ENCODE peak calls at places on chromosome 19, in four cellular contexts. W, T, J and M are unnamed samples.

GRCh38 chr19:33443638-33444195 is 70.2 kb downstream of the CEBPG start:
- DNase-seq in J (no peak), T (no peak), W (no peak), M (no peak)

GRCh38 chr19:6476155-6476895 is 5.3 kb downstream of the DENND1C start:
- DNase-seq in W (peak; percentile 88), T (peak; percentile 79), J (no peak), M (peak; percentile 98)

GRCh38 chr19:11659612-11660011 is 62.3 kb downstream of the ZNF627 start:
- DNase-seq in T (peak; percentile 47), W (peak; percentile 15), J (no peak), M (no peak)

GRCh38 chr19:35502751-35503150 is 10.7 kb downstream of the DMKN start:
- DNase-seq in W (no peak), T (no peak), J (no peak), M (no peak)

GRCh38 chr19:43207991-43208390 is 2.6 kb upstream of the PSG4 start:
- DNase-seq in J (no peak), W (no peak), T (no peak), M (no peak)

GRCh38 chr19:11423804-11424318 is 4.7 kb upstream of the RGL3 start:
- DNase-seq in J (no peak), W (no peak), T (no peak), M (no peak)

GRCh38 chr19:40689339-40690049 is 957 bp downstream of the NUMBL start:
- DNase-seq in J (no peak), T (peak; percentile 51), W (no peak), M (no peak)

GRCh38 chr19:44905437-44906160 is at the start of gene APOE:
- DNase-seq in J (no peak), W (peak; percentile 81), T (peak; percentile 54), M (no peak)

GRCh38 chr19:2271516-2272103 is 10.4 kb downstream of the PEAK3 start:
- DNase-seq in W (no peak), J (no peak), T (no peak), M (no peak)

GRCh38 chr19:50830266-50831025 is 2.9 kb downstream of the KLK15 start:
- DNase-seq in W (no peak), T (no peak), J (no peak), M (no peak)

GRCh38 chr19:7993560-7993959 is 11.9 kb downstream of the ELAVL1 start:
- DNase-seq in T (no peak), W (no peak), J (no peak), M (no peak)

GRCh38 chr19:8490395-8490760 is 12.1 kb downstream of the PRAM1 start:
- DNase-seq in W (no peak), J (no peak), T (no peak), M (no peak)

GRCh38 chr19:3098141-3098514 is 4.0 kb downstream of the GNA11 start:
- DNase-seq in W (no peak), J (no peak), T (no peak), M (no peak)

GRCh38 chr19:33785795-33786194 is 10.9 kb upstream of the KCTD15 start:
- DNase-seq in T (no peak), W (no peak), J (no peak), M (no peak)

GRCh38 chr19:38090561-38090960 is 133.5 kb downstream of the DPF1 start:
- DNase-seq in J (no peak), T (no peak), W (no peak), M (no peak)

GRCh38 chr19:23983406-23983805 is 68.7 kb downstream of the ZNF726 start:
- DNase-seq in J (no peak), W (no peak), T (no peak), M (no peak)

GRCh38 chr19:42150353-42150752 is 18.1 kb upstream of the POU2F2 start:
- DNase-seq in T (no peak), J (no peak), W (no peak), M (no peak)

GRCh38 chr19:41263042-41263849 is 926 bp upstream of the HNRNPUL1 start:
- DNase-seq in J (peak; percentile 42), W (peak; percentile 35), T (peak; percentile 48), M (peak; percentile 42)

GRCh38 chr19:27746691-27747380 is 1466.1 kb downstream of the UQCRFS1 start:
- DNase-seq in W (no peak), J (no peak), T (peak; percentile 11), M (peak; percentile 7)

GRCh38 chr19:42942187-42942789 is 5.3 kb upstream of the PSG7 start:
- DNase-seq in W (peak; percentile 6), J (no peak), T (peak; percentile 7), M (no peak)

GRCh38 chr19:35773020-35773809 is 2.1 kb upstream of the ARHGAP33 start:
- DNase-seq in T (no peak), J (no peak), W (no peak), M (no peak)

GRCh38 chr19:38678217-38678890 is 30.9 kb downstream of the ACTN4 start:
- DNase-seq in T (no peak), J (no peak), W (no peak), M (no peak)

GRCh38 chr19:42317535-42317934 is 4.4 kb downstream of the TMEM145 start:
- DNase-seq in J (no peak), T (no peak), W (no peak), M (no peak)

GRCh38 chr19:33796164-33797100 is at the start of gene KCTD15:
- DNase-seq in T (peak; percentile 75), J (no peak), W (no peak), M (peak; percentile 35)

GRCh38 chr19:53655042-53655665 is 23.4 kb downstream of the DPRX start:
- DNase-seq in T (no peak), W (no peak), J (no peak), M (no peak)

GRCh38 chr19:20367811-20368294 is 197.7 kb downstream of the ZNF737 start:
- DNase-seq in T (no peak), J (no peak), W (no peak), M (no peak)

GRCh38 chr19:39409207-39409885 is 2.7 kb downstream of the ZFP36 start:
- DNase-seq in J (no peak), T (peak; percentile 63), W (peak; percentile 61), M (no peak)

GRCh38 chr19:3178973-3179738 is 587 bp downstream of the S1PR4 start:
- DNase-seq in T (no peak), W (no peak), J (no peak), M (no peak)

DNA sequence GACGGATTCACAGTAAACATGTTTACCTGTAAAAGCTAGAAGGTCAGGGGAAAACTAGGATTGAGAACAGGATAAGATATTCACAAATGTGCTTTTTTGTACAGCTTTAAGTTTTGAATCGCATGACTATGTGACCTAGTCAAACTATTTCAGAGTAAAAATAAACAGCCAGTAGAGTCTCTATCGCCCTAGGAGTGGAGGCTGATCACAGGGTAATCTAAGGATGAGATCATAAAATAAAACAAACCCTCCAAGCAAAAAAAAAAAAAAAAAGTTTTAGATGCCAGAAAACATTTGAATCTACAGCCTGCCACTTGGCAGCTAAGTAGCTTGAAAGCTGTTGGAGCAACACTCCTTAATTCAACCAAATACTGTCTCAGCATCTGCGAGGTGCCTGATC is 26.8 kb downstream of the ZNF350 start:
- DNase-seq in W (no peak), J (no peak), T (no peak), M (no peak)
- TF ChIP-seq FOXK2 in W (no peak), J (no peak), T (no peak), M (no peak)

GRCh38 chr19:18097993-18098890 is 664 bp downstream of the MAST3 start:
- DNase-seq in W (no peak), T (no peak), J (no peak), M (no peak)

GRCh38 chr19:18099623-18099995 is 2.0 kb downstream of the MAST3 start:
- DNase-seq in J (no peak), T (no peak), W (no peak), M (no peak)

GRCh38 chr19:18097217-18097992 is at the start of gene MAST3:
- DNase-seq in W (peak; percentile 70), J (peak; percentile 64), T (peak; percentile 99), M (peak; percentile 99)

GRCh38 chr19:18100710-18101109 is 3.1 kb downstream of the MAST3 start:
- DNase-seq in T (peak; percentile 53), W (peak; percentile 76), J (no peak), M (no peak)

GRCh38 chr19:18098891-18099622 is 1.5 kb downstream of the MAST3 start:
- DNase-seq in T (peak; percentile 71), W (no peak), J (peak; percentile 84), M (no peak)
- TF ChIP-seq FOXM1 in T (no peak), W (no peak), J (no peak), M (no peak)

GRCh38 chr19:47414469-47414868 is 4.9 kb downstream of the MEIS3 start:
- DNase-seq in J (no peak), W (peak; percentile 57), T (peak; percentile 35), M (peak; percentile 49)
- TF ChIP-seq FOXK2 in J (no peak), W (no peak), T (no peak), M (no peak)

GRCh38 chr19:29089315-29089855 is 123.6 kb downstream of the UQCRFS1 start:
- DNase-seq in T (no peak), W (no peak), J (no peak), M (no peak)
- TF ChIP-seq FOXM1 in T (no peak), W (no peak), J (no peak), M (no peak)

DNA sequence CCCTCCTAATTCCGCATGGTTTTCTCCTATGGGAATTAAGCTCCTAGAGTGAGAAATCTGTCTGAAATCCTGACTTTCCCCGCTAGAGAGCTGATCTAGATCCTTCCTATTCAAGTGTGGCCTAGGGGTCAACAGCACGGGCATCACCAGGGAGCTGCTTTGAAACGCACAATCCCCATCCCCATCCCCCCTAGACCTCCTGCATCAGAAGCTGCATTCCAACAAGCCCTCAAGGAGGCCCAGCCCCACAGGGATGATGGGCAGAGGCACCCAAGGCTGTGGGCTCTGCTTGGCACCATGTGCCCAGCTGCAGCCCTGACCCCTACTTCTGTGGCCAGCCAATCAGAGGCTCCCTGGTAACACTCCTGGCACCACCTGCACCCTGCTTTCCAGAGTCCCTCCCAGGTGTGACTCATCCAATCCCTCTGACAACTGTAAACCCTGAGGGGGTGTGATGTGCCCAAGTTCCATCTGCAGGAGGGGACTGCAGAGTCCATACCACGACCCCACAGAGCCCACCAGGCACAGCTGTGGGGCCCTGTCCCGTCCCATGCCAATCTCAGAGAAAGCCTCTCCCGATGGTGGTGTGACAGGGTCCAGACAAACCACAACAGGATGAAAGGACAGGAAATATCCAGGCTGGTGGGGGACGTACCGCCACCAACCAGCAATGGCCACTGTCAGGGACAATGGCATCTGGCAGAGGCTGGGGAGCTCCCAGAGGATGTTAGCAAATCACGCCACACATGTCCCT is 19.8 kb upstream of the SLC35E1 start:
- DNase-seq in J (no peak), T (no peak), W (no peak), M (no peak)
- TF ChIP-seq FOXK2 in J (no peak), T (no peak), W (no peak), M (no peak)

GRCh38 chr19:4229179-4229931 is at the start of gene EBI3:
- DNase-seq in T (peak; percentile 77), J (peak; percentile 88), W (no peak), M (no peak)
- TF ChIP-seq FOXM1 in T (no peak), J (peak; percentile 55), W (no peak), M (no peak)

GRCh38 chr19:13164370-13165090 is 14.3 kb downstream of the IER2 start:
- DNase-seq in J (no peak), W (peak; percentile 89), T (no peak), M (peak; percentile 7)
- TF ChIP-seq FOXK2 in J (no peak), W (no peak), T (no peak), M (no peak)

DNA sequence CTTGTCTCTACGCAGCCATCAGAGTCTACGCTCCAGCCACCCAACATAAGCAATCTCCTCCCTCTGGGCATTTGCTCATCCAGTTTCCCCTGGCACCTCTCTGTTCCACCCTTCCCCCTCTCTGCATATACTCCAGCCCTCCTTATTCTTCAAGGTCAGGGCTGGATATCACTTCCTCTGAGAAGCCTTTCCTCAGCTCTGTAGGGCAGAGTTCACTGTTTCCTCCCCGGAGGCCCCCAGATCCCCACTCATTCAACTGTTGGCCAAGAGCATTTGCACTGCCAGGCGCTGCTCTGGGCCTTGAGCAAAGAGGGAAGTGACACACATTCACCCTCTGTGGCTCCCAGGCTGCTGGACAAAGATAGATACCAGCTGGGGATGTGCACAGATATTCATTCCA is 3.3 kb downstream of the FCGRT start:
- DNase-seq in W (no peak), J (no peak), T (peak; percentile 6), M (no peak)
- TF ChIP-seq FOXM1 in W (no peak), J (no peak), T (no peak), M (no peak)